ENCODE peak calls at places on chromosomes 11 and 22, in ten cellular contexts. B, E, W, H, J, A, L, G, P and Y are unnamed samples.
A peak's percentile ranks its signal among the peaks of the same experiment; 100 is the strongest.

GRCh38 chr11:69820441-69820840 is 1.2 kb upstream of the FGF3 start:
- DNase-seq in B (no peak), E (no peak), W (no peak), H (no peak), J (no peak), A (no peak), L (no peak), G (no peak), P (no peak), Y (no peak)

GRCh38 chr11:11293798-11294611 is 59.0 kb downstream of the CSNK2A3 start:
- DNase-seq in B (no peak), E (no peak), W (no peak), H (no peak), J (no peak), A (no peak), L (no peak), G (no peak), P (no peak), Y (no peak)

GRCh38 chr22:29202231-29203192 is 3.2 kb upstream of the EMID1 start:
- DNase-seq in B (peak; percentile 43), E (peak; percentile 45), W (peak; percentile 49), H (no peak), J (no peak), A (no peak), L (peak; percentile 57), G (peak; percentile 58), P (no peak), Y (no peak)

GRCh38 chr11:93921695-93922468 is 71.5 kb upstream of the VSTM5 start:
- DNase-seq in B (peak; percentile 48), E (peak; percentile 34), W (no peak), H (no peak), J (peak; percentile 50), A (no peak), L (peak; percentile 64), G (peak; percentile 48), P (peak; percentile 21), Y (peak; percentile 4)

GRCh38 chr11:28153586-28153985 is 45.4 kb downstream of the METTL15 start:
- DNase-seq in B (no peak), E (no peak), W (no peak), H (no peak), J (no peak), A (no peak), L (peak; percentile 76), G (no peak), P (no peak), Y (no peak)

GRCh38 chr11:109040303-109040702 is 375.4 kb downstream of the DDX10 start:
- DNase-seq in B (no peak), E (no peak), W (no peak), H (no peak), J (no peak), A (no peak), L (no peak), G (no peak), P (no peak), Y (no peak)

GRCh38 chr22:39343259-39344045 is 6.3 kb upstream of the SYNGR1 start:
- DNase-seq in B (peak; percentile 75), E (peak; percentile 54), W (peak; percentile 61), H (no peak), J (peak; percentile 55), A (no peak), L (peak; percentile 41), G (peak; percentile 61), P (no peak), Y (no peak)

GRCh38 chr11:123202155-123202714 is 7.2 kb upstream of the CLMP start:
- DNase-seq in B (no peak), E (peak; percentile 40), W (no peak), H (no peak), J (no peak), A (no peak), L (peak; percentile 51), G (no peak), P (no peak), Y (no peak)

DNA sequence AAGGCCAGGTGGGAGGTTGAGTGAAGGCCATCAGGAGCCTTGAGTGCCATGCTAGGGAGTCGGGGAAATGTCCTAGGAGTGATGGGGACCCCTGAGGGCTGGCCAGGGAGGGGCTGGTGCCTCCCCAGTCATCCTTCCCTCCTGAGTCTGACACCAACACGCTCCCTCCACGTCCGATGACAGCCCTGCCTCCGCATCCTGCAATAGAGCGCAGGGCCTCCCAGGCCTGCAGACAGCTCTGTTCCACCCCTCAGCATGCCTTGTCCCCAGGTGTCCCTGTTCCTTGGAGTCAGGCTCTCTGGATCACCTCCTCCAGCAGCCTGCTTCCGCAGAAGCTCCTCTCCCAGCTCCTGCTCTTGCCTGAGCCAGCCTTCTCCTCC is 3.1 kb downstream of the RAC2 start:
- DNase-seq in B (no peak), E (no peak), W (no peak), H (no peak), J (no peak), A (no peak), L (no peak), G (no peak), P (no peak), Y (no peak)
- H3K4me3 ChIP-seq in B (no peak overlapping the region), E (no peak overlapping the region), W (peak overlapping the region; percentile 70), H (no peak overlapping the region), J (no peak overlapping the region), A (no peak overlapping the region), L (no peak overlapping the region), G (peak overlapping the region; percentile 10), P (no peak overlapping the region), Y (no peak overlapping the region)

GRCh38 chr11:46387919-46388618 is 3.5 kb downstream of the CHRM4 start:
- DNase-seq in B (no peak), E (no peak), W (no peak), H (no peak), J (peak; percentile 22), A (no peak), L (no peak), G (no peak), P (no peak), Y (no peak)

GRCh38 chr11:46389450-46390330 is 1.9 kb downstream of the CHRM4 start:
- DNase-seq in B (peak; percentile 73), E (peak; percentile 46), W (no peak), H (no peak), J (peak; percentile 78), A (no peak), L (peak; percentile 55), G (peak; percentile 77), P (no peak), Y (no peak)

GRCh38 chr11:46387456-46387855 is 4.1 kb downstream of the CHRM4 start:
- DNase-seq in B (no peak), E (no peak), W (no peak), H (no peak), J (peak; percentile 15), A (no peak), L (no peak), G (no peak), P (no peak), Y (no peak)

GRCh38 chr11:46390331-46391171 is 1.0 kb downstream of the CHRM4 start:
- DNase-seq in B (no peak), E (no peak), W (no peak), H (no peak), J (peak; percentile 24), A (no peak), L (no peak), G (no peak), P (no peak), Y (no peak)

GRCh38 chr11:46388619-46389449 is 2.7 kb downstream of the CHRM4 start:
- DNase-seq in B (no peak), E (no peak), W (no peak), H (no peak), J (no peak), A (no peak), L (no peak), G (no peak), P (no peak), Y (no peak)
- TF ChIP-seq CTCF in B (no peak), E (no peak), W (no peak), H (no peak), J (no peak), A (no peak), L (no peak), G (no peak), P (no peak), Y (no peak)

GRCh38 chr22:23222033-23222840 is 41.9 kb downstream of the BCR start:
- DNase-seq in B (no peak), E (no peak), W (no peak), H (no peak), J (no peak), A (no peak), L (no peak), G (no peak), P (no peak), Y (no peak)

GRCh38 chr22:23225337-23225723 is 45.0 kb downstream of the BCR start:
- DNase-seq in B (no peak), E (no peak), W (no peak), H (no peak), J (no peak), A (no peak), L (no peak), G (no peak), P (no peak), Y (no peak)

GRCh38 chr22:23225724-23226496 is 45.6 kb downstream of the BCR start:
- DNase-seq in B (peak; percentile 74), E (peak; percentile 21), W (no peak), H (no peak), J (no peak), A (no peak), L (peak; percentile 59), G (peak; percentile 83), P (no peak), Y (no peak)

GRCh38 chr22:23222875-23223565 is 42.7 kb downstream of the BCR start:
- DNase-seq in B (no peak), E (no peak), W (no peak), H (no peak), J (no peak), A (no peak), L (no peak), G (no peak), P (no peak), Y (no peak)

GRCh38 chr22:23223566-23224317 is 43.4 kb downstream of the BCR start:
- DNase-seq in B (no peak), E (no peak), W (no peak), H (no peak), J (no peak), A (no peak), L (no peak), G (peak; percentile 48), P (no peak), Y (no peak)
- H3K27ac ChIP-seq in B (peak overlapping the region; percentile 86), E (peak overlapping the region; percentile 21), W (no peak overlapping the region), H (peak overlapping the region; percentile 22), J (no peak overlapping the region), A (peak overlapping the region; percentile 70), L (no peak overlapping the region), G (peak overlapping the region; percentile 64), P (no peak overlapping the region), Y (peak overlapping the region; percentile 82)

GRCh38 chr22:50270302-50271010 is at the start of gene MAPK11:
- DNase-seq in B (peak; percentile 75), E (peak; percentile 32), W (peak; percentile 70), H (no peak), J (peak; percentile 74), A (no peak), L (peak; percentile 72), G (peak; percentile 73), P (no peak), Y (no peak)

GRCh38 chr22:50271011-50271394 is 823 bp upstream of the MAPK11 start:
- DNase-seq in B (no peak), E (no peak), W (no peak), H (no peak), J (no peak), A (no peak), L (no peak), G (no peak), P (no peak), Y (no peak)

GRCh38 chr22:50269573-50270301 is 443 bp downstream of the MAPK11 start:
- DNase-seq in B (no peak), E (no peak), W (no peak), H (no peak), J (no peak), A (no peak), L (peak; percentile 67), G (no peak), P (no peak), Y (no peak)

GRCh38 chr22:50272103-50272782 is 2.1 kb upstream of the MAPK11 start:
- DNase-seq in B (no peak), E (no peak), W (no peak), H (no peak), J (no peak), A (no peak), L (peak; percentile 19), G (no peak), P (no peak), Y (no peak)

DNA sequence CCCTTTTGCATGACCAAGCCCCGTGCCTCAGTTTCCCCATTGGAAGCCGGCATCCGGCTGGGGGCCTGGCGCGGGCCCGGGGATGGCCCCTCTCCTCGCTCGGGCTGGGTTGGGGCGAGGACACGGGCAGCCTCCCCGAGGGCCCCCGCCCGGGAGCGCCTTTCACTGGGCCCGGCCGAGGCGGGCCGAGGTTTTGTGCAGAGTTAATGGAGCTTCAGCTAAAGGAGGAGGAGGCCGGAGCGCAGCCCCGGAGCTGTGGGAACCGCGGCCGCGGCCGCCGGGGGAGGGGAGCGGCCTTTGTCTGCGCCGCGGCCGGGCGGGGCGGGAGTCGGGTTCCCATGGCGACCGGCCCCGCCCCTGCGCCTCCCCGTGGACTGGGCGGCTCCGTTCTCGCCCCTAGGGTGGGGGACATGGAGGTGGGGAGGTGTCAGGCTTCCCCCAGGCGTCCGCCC is 1.4 kb upstream of the MAPK11 start:
- DNase-seq in B (peak; percentile 77), E (no peak), W (peak; percentile 56), H (no peak), J (peak; percentile 74), A (no peak), L (peak; percentile 63), G (peak; percentile 82), P (no peak), Y (no peak)
- H3K4me3 ChIP-seq in B (peak overlapping the region; percentile 52), E (peak overlapping the region; percentile 30), W (peak overlapping the region; percentile 63), H (peak overlapping the region; percentile 74), J (no peak overlapping the region), A (peak overlapping the region; percentile 78), L (peak overlapping the region; percentile 66), G (peak overlapping the region; percentile 35), P (peak overlapping the region; percentile 62), Y (peak overlapping the region; percentile 62)